ENCODE peak calls at places on chromosomes 1 and 21, in four cellular contexts. One of them, this sample, is unnamed.

GRCh38 chr1:161260346-161260745 is 1.8 kb downstream of the PCP4L1 start:
- DNase-seq in anterior cingulate cortex: no peak
- DNase-seq in stimulated activated CD8-positive, alpha-beta memory T cell treated with anti-CD3 and anti-CD28 coated beads, Interleukin-2, amount 100 ng/mL, for 48 hours: no peak
- DNase-seq in HFFc6: no peak
- DNase-seq in this sample: no peak

GRCh38 chr1:2193514-2194251 is 889 bp downstream of the FAAP20 start:
- DNase-seq in anterior cingulate cortex: no peak
- DNase-seq in stimulated activated CD8-positive, alpha-beta memory T cell treated with anti-CD3 and anti-CD28 coated beads, Interleukin-2, amount 100 ng/mL, for 48 hours: no peak
- DNase-seq in HFFc6: no peak
- DNase-seq in this sample: no peak

GRCh38 chr1:223730471-223730870 is 18.1 kb downstream of the CAPN2 start:
- DNase-seq in anterior cingulate cortex: no peak
- DNase-seq in stimulated activated CD8-positive, alpha-beta memory T cell treated with anti-CD3 and anti-CD28 coated beads, Interleukin-2, amount 100 ng/mL, for 48 hours: no peak
- DNase-seq in HFFc6: no peak
- DNase-seq in this sample: no peak

GRCh38 chr1:73637275-73637674 is 560.7 kb downstream of the LRRIQ3 start:
- DNase-seq in anterior cingulate cortex: no peak
- DNase-seq in stimulated activated CD8-positive, alpha-beta memory T cell treated with anti-CD3 and anti-CD28 coated beads, Interleukin-2, amount 100 ng/mL, for 48 hours: no peak
- DNase-seq in HFFc6: no peak
- DNase-seq in this sample: no peak

GRCh38 chr1:153429266-153430165 is 13.2 kb downstream of the S100A7A start:
- DNase-seq in anterior cingulate cortex: no peak
- DNase-seq in stimulated activated CD8-positive, alpha-beta memory T cell treated with anti-CD3 and anti-CD28 coated beads, Interleukin-2, amount 100 ng/mL, for 48 hours: no peak
- DNase-seq in HFFc6: no peak
- DNase-seq in this sample: no peak

GRCh38 chr1:24139159-24139489 is 3.8 kb downstream of the IL22RA1 start:
- DNase-seq in anterior cingulate cortex: no peak
- DNase-seq in stimulated activated CD8-positive, alpha-beta memory T cell treated with anti-CD3 and anti-CD28 coated beads, Interleukin-2, amount 100 ng/mL, for 48 hours: no peak
- DNase-seq in HFFc6: no peak
- DNase-seq in this sample: no peak

GRCh38 chr1:87981386-87981785 is 652.7 kb downstream of the LMO4 start:
- DNase-seq in anterior cingulate cortex: no peak
- DNase-seq in stimulated activated CD8-positive, alpha-beta memory T cell treated with anti-CD3 and anti-CD28 coated beads, Interleukin-2, amount 100 ng/mL, for 48 hours: no peak
- DNase-seq in HFFc6: no peak
- DNase-seq in this sample: no peak

GRCh38 chr21:37130971-37131370 is 57.9 kb downstream of the TTC3 start:
- DNase-seq in anterior cingulate cortex: no peak
- DNase-seq in stimulated activated CD8-positive, alpha-beta memory T cell treated with anti-CD3 and anti-CD28 coated beads, Interleukin-2, amount 100 ng/mL, for 48 hours: no peak
- DNase-seq in HFFc6: peak
- DNase-seq in this sample: no peak

GRCh38 chr1:170530972-170531757 is 801 bp upstream of the GORAB start:
- DNase-seq in anterior cingulate cortex: peak
- DNase-seq in stimulated activated CD8-positive, alpha-beta memory T cell treated with anti-CD3 and anti-CD28 coated beads, Interleukin-2, amount 100 ng/mL, for 48 hours: no peak
- DNase-seq in HFFc6: no peak
- DNase-seq in this sample: no peak

GRCh38 chr1:73056826-73057225 is 774.5 kb upstream of the NEGR1 start:
- DNase-seq in anterior cingulate cortex: no peak
- DNase-seq in stimulated activated CD8-positive, alpha-beta memory T cell treated with anti-CD3 and anti-CD28 coated beads, Interleukin-2, amount 100 ng/mL, for 48 hours: no peak
- DNase-seq in HFFc6: no peak
- DNase-seq in this sample: no peak

GRCh38 chr1:185565314-185565713 is 168.9 kb upstream of the HMCN1 start:
- DNase-seq in anterior cingulate cortex: no peak
- DNase-seq in stimulated activated CD8-positive, alpha-beta memory T cell treated with anti-CD3 and anti-CD28 coated beads, Interleukin-2, amount 100 ng/mL, for 48 hours: no peak
- DNase-seq in HFFc6: peak
- DNase-seq in this sample: no peak

GRCh38 chr21:43279578-43279894 is 110.7 kb downstream of the CRYAA start:
- DNase-seq in anterior cingulate cortex: no peak
- DNase-seq in stimulated activated CD8-positive, alpha-beta memory T cell treated with anti-CD3 and anti-CD28 coated beads, Interleukin-2, amount 100 ng/mL, for 48 hours: no peak
- DNase-seq in HFFc6: no peak
- DNase-seq in this sample: no peak

GRCh38 chr1:28147264-28148094 is 29.0 kb downstream of the PTAFR start:
- DNase-seq in anterior cingulate cortex: no peak
- DNase-seq in stimulated activated CD8-positive, alpha-beta memory T cell treated with anti-CD3 and anti-CD28 coated beads, Interleukin-2, amount 100 ng/mL, for 48 hours: no peak
- DNase-seq in HFFc6: no peak
- DNase-seq in this sample: no peak

GRCh38 chr1:203187306-203188264 is 1.1 kb upstream of the CHI3L1 start:
- DNase-seq in anterior cingulate cortex: peak
- DNase-seq in stimulated activated CD8-positive, alpha-beta memory T cell treated with anti-CD3 and anti-CD28 coated beads, Interleukin-2, amount 100 ng/mL, for 48 hours: no peak
- DNase-seq in HFFc6: no peak
- DNase-seq in this sample: no peak

GRCh38 chr1:39657923-39658485 is 13.9 kb downstream of the NT5C1A start:
- DNase-seq in anterior cingulate cortex: no peak
- DNase-seq in stimulated activated CD8-positive, alpha-beta memory T cell treated with anti-CD3 and anti-CD28 coated beads, Interleukin-2, amount 100 ng/mL, for 48 hours: peak
- DNase-seq in HFFc6: peak
- DNase-seq in this sample: peak

GRCh38 chr1:234372011-234372757 is 1.1 kb upstream of the COA6 start:
- DNase-seq in anterior cingulate cortex: no peak
- DNase-seq in stimulated activated CD8-positive, alpha-beta memory T cell treated with anti-CD3 and anti-CD28 coated beads, Interleukin-2, amount 100 ng/mL, for 48 hours: no peak
- DNase-seq in HFFc6: no peak
- DNase-seq in this sample: no peak

GRCh38 chr1:211639500-211640361 is 35.7 kb downstream of the NEK2 start:
- DNase-seq in anterior cingulate cortex: no peak
- DNase-seq in stimulated activated CD8-positive, alpha-beta memory T cell treated with anti-CD3 and anti-CD28 coated beads, Interleukin-2, amount 100 ng/mL, for 48 hours: no peak
- DNase-seq in HFFc6: peak
- DNase-seq in this sample: peak

GRCh38 chr1:159798893-159799292 is 3.3 kb upstream of the FCRL6 start:
- DNase-seq in anterior cingulate cortex: no peak
- DNase-seq in stimulated activated CD8-positive, alpha-beta memory T cell treated with anti-CD3 and anti-CD28 coated beads, Interleukin-2, amount 100 ng/mL, for 48 hours: no peak
- DNase-seq in HFFc6: peak
- DNase-seq in this sample: peak

GRCh38 chr1:232211149-232211548 is 418.8 kb downstream of the SIPA1L2 start:
- DNase-seq in anterior cingulate cortex: no peak
- DNase-seq in stimulated activated CD8-positive, alpha-beta memory T cell treated with anti-CD3 and anti-CD28 coated beads, Interleukin-2, amount 100 ng/mL, for 48 hours: no peak
- DNase-seq in HFFc6: no peak
- DNase-seq in this sample: no peak

GRCh38 chr1:178692564-178693327 is 32.3 kb upstream of the RALGPS2 start:
- DNase-seq in anterior cingulate cortex: no peak
- DNase-seq in stimulated activated CD8-positive, alpha-beta memory T cell treated with anti-CD3 and anti-CD28 coated beads, Interleukin-2, amount 100 ng/mL, for 48 hours: no peak
- DNase-seq in HFFc6: no peak
- DNase-seq in this sample: no peak

GRCh38 chr1:31790641-31791091 is 25.2 kb downstream of the SPOCD1 start:
- DNase-seq in anterior cingulate cortex: no peak
- DNase-seq in stimulated activated CD8-positive, alpha-beta memory T cell treated with anti-CD3 and anti-CD28 coated beads, Interleukin-2, amount 100 ng/mL, for 48 hours: no peak
- DNase-seq in HFFc6: no peak
- DNase-seq in this sample: no peak

GRCh38 chr1:187909382-187909781 is 1080.6 kb downstream of the PLA2G4A start:
- DNase-seq in anterior cingulate cortex: no peak
- DNase-seq in stimulated activated CD8-positive, alpha-beta memory T cell treated with anti-CD3 and anti-CD28 coated beads, Interleukin-2, amount 100 ng/mL, for 48 hours: no peak
- DNase-seq in HFFc6: no peak
- DNase-seq in this sample: no peak

GRCh38 chr1:151401125-151401788 is 1.9 kb downstream of the PSMB4 start:
- DNase-seq in anterior cingulate cortex: no peak
- DNase-seq in stimulated activated CD8-positive, alpha-beta memory T cell treated with anti-CD3 and anti-CD28 coated beads, Interleukin-2, amount 100 ng/mL, for 48 hours: no peak
- DNase-seq in HFFc6: peak
- DNase-seq in this sample: no peak

GRCh38 chr1:203173566-203173965 is 2.1 kb downstream of the MYBPH start:
- DNase-seq in anterior cingulate cortex: no peak
- DNase-seq in stimulated activated CD8-positive, alpha-beta memory T cell treated with anti-CD3 and anti-CD28 coated beads, Interleukin-2, amount 100 ng/mL, for 48 hours: no peak
- DNase-seq in HFFc6: no peak
- DNase-seq in this sample: peak

GRCh38 chr1:60765204-60765603 is 317.2 kb upstream of the NFIA start:
- DNase-seq in anterior cingulate cortex: no peak
- DNase-seq in stimulated activated CD8-positive, alpha-beta memory T cell treated with anti-CD3 and anti-CD28 coated beads, Interleukin-2, amount 100 ng/mL, for 48 hours: no peak
- DNase-seq in HFFc6: no peak
- DNase-seq in this sample: peak